ENCODE peak calls at places on chromosomes 12 and 14, in five cellular contexts. E is K562, B is H1, L is HepG2, U is GM12878. H is an unnamed sample.

GRCh38 chr12:116406529-116406928 is 129.0 kb upstream of the MED13L start:
- DNase-seq in E (peak), B (peak), L (peak), U (no peak), H (no peak)

GRCh38 chr12:95998611-95999300 is 2.6 kb upstream of the HAL start:
- DNase-seq in E (peak), B (peak), L (peak), U (peak), H (peak)

GRCh38 chr14:75558440-75558839 is 20.0 kb upstream of the FLVCR2 start:
- DNase-seq in E (no peak), B (no peak), L (no peak), U (no peak), H (no peak)

GRCh38 chr12:18926188-18926587 is 188.3 kb downstream of the CAPZA3 start:
- DNase-seq in E (no peak), B (no peak), L (no peak), U (no peak), H (no peak)

GRCh38 chr12:81257952-81258551 is 180.2 kb downstream of the ACSS3 start:
- DNase-seq in E (no peak), B (no peak), L (peak), U (no peak), H (peak)

GRCh38 chr12:55933158-55933798 is 2.3 kb downstream of the DGKA start:
- DNase-seq in E (no peak), B (no peak), L (no peak), U (no peak), H (peak)

GRCh38 chr12:20549115-20549719 is 145.9 kb upstream of the SLCO1C1 start:
- DNase-seq in E (no peak), B (no peak), L (peak), U (no peak), H (peak)

GRCh38 chr12:98736352-98737326 is 91.5 kb downstream of the APAF1 start:
- DNase-seq in E (peak), B (no peak), L (peak), U (no peak), H (peak)

GRCh38 chr14:34875031-34875922 is at the start of gene BAZ1A:
- DNase-seq in E (peak), B (no peak), L (peak), U (peak), H (peak)

GRCh38 chr14:24184104-24184970 is 4.3 kb downstream of the IPO4 start:
- DNase-seq in E (no peak), B (no peak), L (no peak), U (no peak), H (no peak)

GRCh38 chr14:69910871-69911270 is 31.7 kb downstream of the SMOC1 start:
- DNase-seq in E (no peak), B (no peak), L (no peak), U (no peak), H (no peak)

GRCh38 chr12:103166949-103167348 is 209.5 kb downstream of the ASCL1 start:
- DNase-seq in E (no peak), B (no peak), L (no peak), U (no peak), H (no peak)

GRCh38 chr14:103105580-103106168 is 11.1 kb downstream of the EXOC3L4 start:
- DNase-seq in E (no peak), B (no peak), L (no peak), U (no peak), H (no peak)

GRCh38 chr14:51783765-51784164 is 76.6 kb upstream of the GNG2 start:
- DNase-seq in E (no peak), B (no peak), L (no peak), U (no peak), H (no peak)

GRCh38 chr12:46487567-46488131 is 115.1 kb upstream of the SLC38A2 start:
- DNase-seq in E (no peak), B (no peak), L (no peak), U (no peak), H (no peak)

GRCh38 chr14:100256339-100256895 is 17.5 kb downstream of the YY1 start:
- DNase-seq in E (no peak), B (no peak), L (no peak), U (no peak), H (no peak)

GRCh38 chr12:100995201-100995600 is 200.6 kb downstream of the ANO4 start:
- DNase-seq in E (peak), B (no peak), L (no peak), U (no peak), H (no peak)

GRCh38 chr12:12384601-12385321 is 27.9 kb downstream of the BORCS5 start:
- DNase-seq in E (peak), B (peak), L (peak), U (no peak), H (no peak)

GRCh38 chr12:22588817-22589216 is 36.2 kb upstream of the ETNK1 start:
- DNase-seq in E (no peak), B (no peak), L (peak), U (no peak), H (no peak)

GRCh38 chr12:72219937-72220336 is 52.2 kb upstream of the TRHDE start:
- DNase-seq in E (no peak), B (no peak), L (no peak), U (no peak), H (no peak)

GRCh38 chr12:57156701-57157403 is 9.4 kb upstream of the LRP1-AS start:
- DNase-seq in E (no peak), B (no peak), L (no peak), U (no peak), H (no peak)

DNA sequence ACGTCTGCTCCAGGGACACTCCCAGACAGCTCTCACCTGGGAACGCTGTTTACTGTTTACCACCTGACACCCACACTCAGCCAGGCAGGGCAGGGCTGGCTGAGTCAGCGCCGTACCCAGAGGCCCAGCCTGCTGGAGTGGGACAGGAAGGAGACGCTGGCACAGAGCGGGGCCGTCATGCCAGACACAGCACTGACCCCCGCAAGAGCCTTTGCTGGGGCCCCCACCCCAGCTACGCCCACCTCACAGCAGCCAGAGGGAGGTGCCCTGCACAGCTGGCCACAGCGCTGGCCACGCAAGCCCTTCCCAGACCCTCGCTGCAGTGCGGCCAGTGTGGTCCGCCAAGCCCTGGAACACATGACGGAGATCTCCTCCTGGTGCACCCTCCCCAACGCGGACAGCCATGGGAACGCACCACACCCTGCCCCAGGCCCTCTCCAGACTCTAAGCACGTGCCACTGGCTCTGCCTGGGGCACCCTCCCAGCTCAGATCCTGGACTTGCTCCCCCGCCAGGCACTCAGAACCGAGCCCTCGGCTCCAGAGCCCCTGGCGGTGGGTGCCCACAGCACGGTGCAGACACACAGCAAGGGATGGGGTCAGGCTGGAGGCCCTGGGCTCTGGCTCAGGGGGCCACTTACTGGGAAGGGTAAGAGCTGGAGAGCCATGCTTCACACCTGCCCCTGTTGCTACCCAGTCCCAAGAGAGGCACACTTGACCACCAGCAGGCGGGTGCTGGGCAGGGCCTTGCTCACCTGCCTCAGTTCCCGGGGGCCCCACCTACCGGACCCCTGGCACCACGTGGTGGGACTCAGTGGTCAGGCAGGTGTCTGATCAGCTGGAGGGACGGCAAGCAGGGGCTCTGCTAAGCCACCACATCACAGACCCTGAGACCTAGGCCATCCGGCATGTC is 5.6 kb downstream of the AHNAK2 start:
- DNase-seq in E (no peak), B (no peak), L (no peak), U (no peak), H (peak)
- TF ChIP-seq POLR2AphosphoS5 in E (no peak), B (no peak), L (no peak), U (no peak), H (peak)

DNA sequence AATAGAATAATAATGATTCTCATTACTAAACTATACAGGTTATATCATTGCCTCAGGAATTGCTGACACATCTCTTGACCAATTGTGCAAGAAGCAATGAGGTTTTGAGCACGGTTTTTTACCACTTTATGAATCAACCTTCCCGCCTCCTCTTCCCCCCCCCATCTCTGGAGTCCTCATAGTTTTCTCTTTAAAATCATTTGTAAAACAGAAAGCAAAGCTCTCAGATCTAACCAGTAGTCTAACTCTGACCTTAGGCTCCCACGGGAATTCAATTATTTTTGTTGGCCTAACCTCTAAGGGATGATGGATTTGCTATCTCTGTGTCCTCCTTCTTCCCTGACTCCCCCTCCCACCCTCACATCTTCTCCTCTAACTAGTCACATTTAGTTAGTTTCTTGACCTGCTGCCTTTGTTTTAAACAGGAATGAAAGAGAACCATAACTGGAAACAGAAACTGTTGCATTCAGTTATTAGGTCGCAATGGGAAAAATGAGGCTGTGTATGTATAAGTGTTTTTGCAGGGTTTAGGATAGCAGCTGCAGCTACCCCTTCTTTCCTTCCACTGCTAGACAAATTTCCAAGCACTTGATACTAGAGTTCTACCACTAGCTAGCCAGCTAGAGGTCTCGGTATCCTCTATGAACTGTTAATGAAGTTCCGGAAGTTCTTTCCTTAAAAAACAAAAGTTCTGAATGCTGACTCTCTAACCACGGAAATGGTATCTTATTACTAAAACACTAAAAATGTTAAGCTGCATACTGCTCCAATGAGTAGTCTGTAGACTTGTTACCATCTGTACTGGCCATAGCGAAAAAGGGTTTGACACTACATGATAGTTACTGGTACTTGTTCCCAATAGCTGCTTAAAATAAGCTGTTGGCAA is 65.4 kb downstream of the TAOK3 start:
- DNase-seq in E (no peak), B (no peak), L (no peak), U (peak), H (peak)
- TF ChIP-seq MAX in E (no peak), B (no peak), L (no peak), U (no peak), H (no peak)

DNA sequence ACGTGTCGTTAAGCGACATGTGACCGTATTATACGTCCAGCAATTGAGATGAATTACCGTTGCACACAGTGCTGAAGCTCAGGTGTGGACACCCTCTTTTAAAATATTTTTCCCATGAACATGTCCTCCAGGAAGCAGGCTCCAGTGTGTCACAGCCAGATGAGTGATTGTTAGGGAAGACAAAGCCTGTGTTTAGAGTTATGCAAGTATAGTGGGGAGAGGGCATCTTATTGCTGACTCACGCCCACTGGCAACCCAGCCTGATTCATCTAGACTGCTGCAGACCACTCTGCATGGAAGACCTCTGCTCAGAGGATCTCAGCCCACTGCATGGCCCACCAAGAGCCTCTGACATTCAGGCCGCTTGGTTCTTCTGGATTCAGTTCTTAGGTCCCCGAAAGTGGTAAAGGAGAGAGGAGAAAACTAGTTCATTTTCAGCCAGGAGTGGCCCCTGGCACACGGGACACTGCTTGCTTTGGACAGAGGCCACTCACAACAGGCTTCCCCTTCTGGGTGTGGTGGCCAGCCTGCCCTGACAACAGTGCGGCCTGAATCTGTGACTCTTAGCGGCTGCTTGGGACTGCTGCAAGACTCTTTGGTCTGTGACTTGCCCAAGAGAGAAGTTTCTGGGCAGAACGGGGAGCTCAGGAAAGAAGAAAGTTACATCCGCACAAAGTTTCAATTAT is 266.3 kb downstream of the ZFP36L1 start:
- DNase-seq in E (no peak), B (no peak), L (no peak), U (no peak), H (peak)
- TF ChIP-seq POLR2AphosphoS5 in E (no peak), B (no peak), L (no peak), U (no peak), H (no peak)

GRCh38 chr12:132518354-132518992 is 28.5 kb downstream of the FBRSL1 start:
- DNase-seq in E (no peak), B (no peak), L (no peak), U (no peak), H (no peak)
- TF ChIP-seq MAX in E (no peak), B (no peak), L (no peak), U (no peak), H (no peak)

GRCh38 chr12:53059434-53060063 is 9.7 kb downstream of the TNS2 start:
- DNase-seq in E (no peak), B (no peak), L (no peak), U (no peak), H (no peak)
- TF ChIP-seq POLR2AphosphoS5 in E (no peak), B (no peak), L (no peak), U (no peak), H (no peak)

DNA sequence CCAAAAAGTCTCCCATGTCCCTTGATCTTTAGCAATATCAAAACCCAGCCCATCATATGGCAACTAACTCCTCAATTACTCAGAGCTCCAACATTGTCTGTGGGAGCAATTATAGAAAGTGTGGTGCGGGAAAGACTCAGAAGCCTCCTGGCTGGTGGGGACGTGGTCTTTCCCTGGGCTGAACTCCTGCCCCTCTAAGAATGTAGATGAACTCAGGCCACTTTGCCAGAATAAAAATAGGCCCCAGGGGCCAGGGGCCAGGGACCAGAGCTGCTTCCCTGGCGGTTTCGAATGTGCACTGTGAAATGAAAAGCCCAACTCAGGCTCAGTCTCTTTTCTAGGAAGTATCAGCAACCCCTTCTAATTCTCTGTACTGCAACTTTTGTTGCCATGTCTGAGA is 129.6 kb downstream of the SLC38A6 start:
- DNase-seq in E (no peak), B (no peak), L (no peak), U (no peak), H (no peak)
- TF ChIP-seq MAX in E (no peak), B (no peak), L (no peak), U (no peak), H (no peak)

DNA sequence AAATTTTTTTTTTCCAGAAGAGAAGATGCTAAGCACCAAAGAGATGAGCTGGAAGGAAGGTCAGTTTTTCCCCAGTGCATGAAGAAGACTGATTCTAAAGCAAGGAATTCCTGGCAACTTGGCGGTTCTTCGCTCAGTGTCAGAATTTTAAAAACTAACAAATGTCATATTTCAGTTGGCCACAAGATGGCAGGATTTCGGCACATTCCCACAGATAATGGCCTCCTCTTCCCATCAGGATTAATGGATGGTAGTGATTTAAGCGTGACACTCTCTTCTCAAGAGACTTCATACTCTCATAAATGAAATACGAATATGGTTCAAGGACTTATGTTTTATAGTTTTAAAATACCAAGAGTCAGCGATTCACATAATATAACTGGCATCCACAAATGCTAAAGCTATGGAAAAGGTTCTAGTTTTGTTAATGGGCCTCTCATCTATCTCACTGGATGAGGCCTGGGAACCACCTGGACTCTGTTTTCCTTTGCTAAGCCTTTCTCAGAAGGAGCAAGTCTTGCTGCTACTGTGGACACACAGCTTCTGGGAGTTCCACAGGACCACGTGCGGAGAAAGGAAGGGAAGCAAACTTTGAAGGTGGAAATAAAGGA is 46.1 kb upstream of the PTPRO start:
- DNase-seq in E (peak), B (no peak), L (peak), U (no peak), H (peak)
- TF ChIP-seq POLR2AphosphoS5 in E (no peak), B (no peak), L (no peak), U (no peak), H (no peak)